ENCODE peak calls at places on chromosome 15, in six cellular contexts. One of them, this sample, is unnamed.

GRCh38 chr15:63035977-63036376 is 6.6 kb upstream of the TPM1 start:
- DNase-seq in endothelial cell: no peak
- DNase-seq in fibroblast of pulmonary artery: no peak
- DNase-seq in upper lobe of left lung: no peak
- DNase-seq in GM13976: no peak
- DNase-seq in HFFc6: no peak
- DNase-seq in this sample: no peak

GRCh38 chr15:52790166-52790708 is at the start of gene ONECUT1:
- DNase-seq in fibroblast of pulmonary artery: peak
- DNase-seq in GM13976: peak
- DNase-seq in endothelial cell: peak
- DNase-seq in upper lobe of left lung: peak
- DNase-seq in HFFc6: peak
- DNase-seq in this sample: peak

GRCh38 chr15:99467338-99467720 is 98.5 kb upstream of the MEF2A start:
- DNase-seq in GM13976: no peak
- DNase-seq in HFFc6: no peak
- DNase-seq in upper lobe of left lung: no peak
- DNase-seq in fibroblast of pulmonary artery: no peak
- DNase-seq in endothelial cell: no peak
- DNase-seq in this sample: no peak

GRCh38 chr15:99051308-99051707 is 43.7 kb upstream of the PGPEP1L start:
- DNase-seq in GM13976: no peak
- DNase-seq in endothelial cell: no peak
- DNase-seq in fibroblast of pulmonary artery: no peak
- DNase-seq in upper lobe of left lung: no peak
- DNase-seq in HFFc6: no peak
- DNase-seq in this sample: no peak

GRCh38 chr15:52113246-52113645 is 671 bp upstream of the BCL2L10 start:
- DNase-seq in endothelial cell: no peak
- DNase-seq in fibroblast of pulmonary artery: no peak
- DNase-seq in HFFc6: no peak
- DNase-seq in upper lobe of left lung: no peak
- DNase-seq in GM13976: no peak
- DNase-seq in this sample: no peak

GRCh38 chr15:45168751-45169551 is 18.8 kb downstream of the SHF start:
- DNase-seq in upper lobe of left lung: no peak
- DNase-seq in fibroblast of pulmonary artery: no peak
- DNase-seq in GM13976: no peak
- DNase-seq in endothelial cell: no peak
- DNase-seq in HFFc6: no peak
- DNase-seq in this sample: no peak

GRCh38 chr15:59296181-59296617 is 76.5 kb downstream of the MYO1E start:
- DNase-seq in HFFc6: peak
- DNase-seq in endothelial cell: no peak
- DNase-seq in fibroblast of pulmonary artery: peak
- DNase-seq in GM13976: no peak
- DNase-seq in upper lobe of left lung: no peak
- DNase-seq in this sample: no peak

GRCh38 chr15:68774120-68774519 is 46.6 kb downstream of the ANP32A start:
- DNase-seq in fibroblast of pulmonary artery: no peak
- DNase-seq in endothelial cell: no peak
- DNase-seq in HFFc6: no peak
- DNase-seq in upper lobe of left lung: no peak
- DNase-seq in GM13976: no peak
- DNase-seq in this sample: no peak

GRCh38 chr15:50415752-50416404 is 8.3 kb upstream of the USP8 start:
- DNase-seq in endothelial cell: no peak
- DNase-seq in upper lobe of left lung: no peak
- DNase-seq in GM13976: no peak
- DNase-seq in fibroblast of pulmonary artery: peak
- DNase-seq in HFFc6: peak
- DNase-seq in this sample: no peak

GRCh38 chr15:22885105-22885504 is 46.6 kb downstream of the NIPA2 start:
- DNase-seq in upper lobe of left lung: no peak
- DNase-seq in endothelial cell: no peak
- DNase-seq in fibroblast of pulmonary artery: no peak
- DNase-seq in GM13976: no peak
- DNase-seq in HFFc6: no peak
- DNase-seq in this sample: no peak

DNA sequence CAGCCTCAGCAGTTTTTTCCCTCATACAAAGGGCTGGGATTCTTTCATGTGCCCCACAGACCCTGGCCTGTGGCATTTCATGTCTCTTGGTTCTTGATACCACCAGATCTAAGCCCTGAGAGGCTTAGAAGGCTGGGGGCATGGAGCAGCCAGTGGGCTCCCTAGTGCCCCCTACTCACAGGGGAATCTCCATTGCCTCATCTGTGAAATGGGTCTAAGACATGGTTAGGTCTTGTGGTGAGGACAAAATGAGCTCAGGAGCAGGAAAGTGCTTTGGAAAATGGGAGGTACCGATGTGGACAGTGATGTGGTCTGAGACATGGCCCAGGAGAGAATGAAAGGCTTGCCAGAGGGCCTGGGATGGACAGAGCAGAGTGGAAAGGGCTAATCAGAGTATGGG is 94.3 kb downstream of the SMAD6 start:
- DNase-seq in endothelial cell: no peak
- DNase-seq in HFFc6: no peak
- DNase-seq in GM13976: no peak
- DNase-seq in fibroblast of pulmonary artery: no peak
- DNase-seq in upper lobe of left lung: no peak
- DNase-seq in this sample: no peak
- TF ChIP-seq CTCF in endothelial cell: no peak
- TF ChIP-seq CTCF in HFFc6: no peak
- TF ChIP-seq CTCF in GM13976: no peak
- TF ChIP-seq CTCF in fibroblast of pulmonary artery: no peak
- TF ChIP-seq CTCF in upper lobe of left lung: no peak
- TF ChIP-seq CTCF in this sample: no peak

GRCh38 chr15:29938701-29939340 is 116.6 kb upstream of the TJP1 start:
- DNase-seq in endothelial cell: peak
- DNase-seq in HFFc6: no peak
- DNase-seq in fibroblast of pulmonary artery: no peak
- DNase-seq in upper lobe of left lung: no peak
- DNase-seq in GM13976: no peak
- DNase-seq in this sample: no peak
- TF ChIP-seq CTCF in endothelial cell: no peak
- TF ChIP-seq CTCF in HFFc6: peak
- TF ChIP-seq CTCF in fibroblast of pulmonary artery: peak
- TF ChIP-seq CTCF in upper lobe of left lung: peak
- TF ChIP-seq CTCF in GM13976: no peak
- TF ChIP-seq CTCF in this sample: no peak

DNA sequence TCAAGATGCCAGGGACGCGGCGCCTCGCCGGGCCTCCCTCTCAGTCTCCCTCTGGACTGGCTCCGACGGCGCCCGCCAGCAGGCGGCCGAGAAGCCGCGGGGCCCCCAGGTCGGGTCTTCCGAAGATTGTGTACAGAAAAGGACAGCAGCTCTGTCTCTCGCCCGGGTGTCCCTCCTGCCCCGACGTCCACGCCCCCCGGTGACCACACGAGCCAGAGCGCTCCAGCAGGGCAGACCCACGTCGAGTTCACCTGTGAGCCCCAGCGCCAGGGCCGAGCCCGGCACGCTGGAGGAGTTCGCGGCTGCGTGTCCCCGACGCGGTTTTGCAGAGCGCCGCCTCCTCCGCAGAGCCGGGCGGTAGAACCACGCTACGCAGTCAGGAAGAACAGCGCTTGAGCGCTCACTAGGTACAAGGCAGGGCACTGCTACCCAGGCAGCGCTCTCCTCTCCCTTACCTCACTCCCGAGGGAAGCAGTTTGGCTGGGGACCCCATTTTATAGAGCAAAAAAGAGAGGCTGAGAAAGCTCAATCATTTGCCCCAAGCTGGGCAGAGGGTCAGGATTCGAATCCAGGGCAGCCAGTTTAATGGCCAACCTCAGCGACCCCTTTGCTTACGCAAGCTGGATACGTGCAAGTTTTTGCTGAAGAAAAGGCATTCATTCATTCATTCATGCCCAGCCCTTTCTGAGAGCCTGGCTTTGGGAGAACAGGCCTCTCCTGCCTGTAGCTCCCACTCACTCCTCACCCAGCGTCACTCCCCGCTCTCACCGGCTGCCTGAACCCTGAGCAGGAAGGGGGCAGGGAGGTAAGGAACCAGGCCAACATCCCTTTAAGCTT is 3.0 kb upstream of the TLE3 start:
- DNase-seq in GM13976: peak
- DNase-seq in endothelial cell: peak
- DNase-seq in fibroblast of pulmonary artery: peak
- DNase-seq in upper lobe of left lung: peak
- DNase-seq in HFFc6: no peak
- DNase-seq in this sample: peak
- TF ChIP-seq CTCF in GM13976: peak
- TF ChIP-seq CTCF in endothelial cell: peak
- TF ChIP-seq CTCF in fibroblast of pulmonary artery: peak
- TF ChIP-seq CTCF in upper lobe of left lung: peak
- TF ChIP-seq CTCF in HFFc6: peak
- TF ChIP-seq CTCF in this sample: peak

GRCh38 chr15:90716976-90717821 is at the start of gene BLM:
- DNase-seq in endothelial cell: peak
- DNase-seq in GM13976: peak
- DNase-seq in fibroblast of pulmonary artery: peak
- DNase-seq in upper lobe of left lung: peak
- DNase-seq in HFFc6: peak
- DNase-seq in this sample: peak
- TF ChIP-seq CTCF in endothelial cell: peak
- TF ChIP-seq CTCF in GM13976: no peak
- TF ChIP-seq CTCF in fibroblast of pulmonary artery: peak
- TF ChIP-seq CTCF in upper lobe of left lung: no peak
- TF ChIP-seq CTCF in HFFc6: peak
- TF ChIP-seq CTCF in this sample: no peak

GRCh38 chr15:29740692-29741311 is 81.5 kb downstream of the TJP1 start:
- DNase-seq in fibroblast of pulmonary artery: no peak
- DNase-seq in GM13976: no peak
- DNase-seq in HFFc6: no peak
- DNase-seq in endothelial cell: no peak
- DNase-seq in upper lobe of left lung: no peak
- DNase-seq in this sample: no peak
- TF ChIP-seq CTCF in fibroblast of pulmonary artery: peak
- TF ChIP-seq CTCF in GM13976: peak
- TF ChIP-seq CTCF in HFFc6: peak
- TF ChIP-seq CTCF in endothelial cell: no peak
- TF ChIP-seq CTCF in upper lobe of left lung: no peak
- TF ChIP-seq CTCF in this sample: peak

GRCh38 chr15:39646425-39646824 is 65.5 kb downstream of the THBS1 start:
- DNase-seq in endothelial cell: no peak
- DNase-seq in fibroblast of pulmonary artery: no peak
- DNase-seq in upper lobe of left lung: no peak
- DNase-seq in HFFc6: no peak
- DNase-seq in GM13976: no peak
- DNase-seq in this sample: no peak

GRCh38 chr15:39645138-39645975 is 64.5 kb downstream of the THBS1 start:
- DNase-seq in fibroblast of pulmonary artery: no peak
- DNase-seq in upper lobe of left lung: peak
- DNase-seq in endothelial cell: no peak
- DNase-seq in HFFc6: no peak
- DNase-seq in GM13976: no peak
- DNase-seq in this sample: no peak

GRCh38 chr15:39643747-39644520 is 63.1 kb downstream of the THBS1 start:
- DNase-seq in GM13976: no peak
- DNase-seq in fibroblast of pulmonary artery: no peak
- DNase-seq in upper lobe of left lung: no peak
- DNase-seq in HFFc6: no peak
- DNase-seq in endothelial cell: no peak
- DNase-seq in this sample: no peak

GRCh38 chr15:39642011-39642640 is 61.2 kb downstream of the THBS1 start:
- DNase-seq in HFFc6: peak
- DNase-seq in GM13976: no peak
- DNase-seq in endothelial cell: no peak
- DNase-seq in upper lobe of left lung: no peak
- DNase-seq in fibroblast of pulmonary artery: peak
- DNase-seq in this sample: no peak

GRCh38 chr15:39645976-39646257 is 65.0 kb downstream of the THBS1 start:
- DNase-seq in endothelial cell: no peak
- DNase-seq in GM13976: no peak
- DNase-seq in upper lobe of left lung: no peak
- DNase-seq in fibroblast of pulmonary artery: no peak
- DNase-seq in HFFc6: no peak
- DNase-seq in this sample: no peak
- TF ChIP-seq CTCF in endothelial cell: no peak
- TF ChIP-seq CTCF in GM13976: no peak
- TF ChIP-seq CTCF in upper lobe of left lung: no peak
- TF ChIP-seq CTCF in fibroblast of pulmonary artery: no peak
- TF ChIP-seq CTCF in HFFc6: no peak
- TF ChIP-seq CTCF in this sample: no peak

GRCh38 chr15:80749589-80749988 is 29.6 kb upstream of the CEMIP start:
- DNase-seq in endothelial cell: no peak
- DNase-seq in fibroblast of pulmonary artery: no peak
- DNase-seq in GM13976: no peak
- DNase-seq in HFFc6: peak
- DNase-seq in upper lobe of left lung: no peak
- DNase-seq in this sample: no peak

GRCh38 chr15:80744826-80745225 is 34.3 kb upstream of the CEMIP start:
- DNase-seq in endothelial cell: no peak
- DNase-seq in upper lobe of left lung: no peak
- DNase-seq in GM13976: no peak
- DNase-seq in HFFc6: peak
- DNase-seq in fibroblast of pulmonary artery: peak
- DNase-seq in this sample: no peak

GRCh38 chr15:80745888-80746287 is 33.3 kb upstream of the CEMIP start:
- DNase-seq in fibroblast of pulmonary artery: no peak
- DNase-seq in HFFc6: no peak
- DNase-seq in GM13976: no peak
- DNase-seq in endothelial cell: no peak
- DNase-seq in upper lobe of left lung: no peak
- DNase-seq in this sample: no peak

GRCh38 chr15:80744411-80744810 is 34.8 kb upstream of the CEMIP start:
- DNase-seq in endothelial cell: no peak
- DNase-seq in fibroblast of pulmonary artery: no peak
- DNase-seq in GM13976: no peak
- DNase-seq in HFFc6: no peak
- DNase-seq in upper lobe of left lung: no peak
- DNase-seq in this sample: no peak

DNA sequence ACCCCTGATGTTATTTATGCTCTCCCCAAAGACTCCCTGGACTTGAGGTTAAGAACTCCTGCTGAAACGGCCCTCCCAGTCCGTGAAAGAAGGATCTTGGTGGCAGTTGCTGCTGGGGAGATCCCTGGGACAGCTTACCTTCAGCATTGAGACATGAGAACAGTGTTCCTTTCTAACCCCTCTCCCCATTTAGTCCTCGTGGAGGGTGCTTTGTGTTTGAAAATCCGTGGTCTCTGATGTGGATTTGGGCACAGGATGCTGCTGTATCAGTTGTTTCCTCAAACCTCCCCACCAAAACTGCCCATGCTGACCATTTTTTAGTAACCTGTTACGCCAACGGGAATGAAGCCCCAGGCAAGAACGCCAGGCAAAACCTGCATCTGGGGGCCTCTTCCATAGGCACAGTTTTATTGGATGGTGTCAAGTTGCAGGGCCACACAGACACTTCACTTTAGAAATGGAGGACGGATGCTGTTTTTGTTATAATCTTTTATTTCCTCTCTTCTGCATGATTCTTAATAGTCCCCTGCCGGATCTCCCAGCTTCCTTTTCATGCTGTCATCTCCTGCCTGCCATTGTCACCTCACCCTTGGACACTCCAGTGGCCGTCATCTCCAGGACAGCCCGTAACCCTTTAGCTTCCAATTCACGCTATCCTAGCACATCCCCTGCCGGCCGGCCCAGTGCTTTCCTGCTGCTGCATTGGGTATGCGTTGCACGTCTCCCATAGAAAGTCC is 31.7 kb upstream of the CEMIP start:
- DNase-seq in fibroblast of pulmonary artery: no peak
- DNase-seq in GM13976: no peak
- DNase-seq in endothelial cell: no peak
- DNase-seq in upper lobe of left lung: peak
- DNase-seq in HFFc6: no peak
- DNase-seq in this sample: no peak
- TF ChIP-seq CTCF in fibroblast of pulmonary artery: peak
- TF ChIP-seq CTCF in GM13976: no peak
- TF ChIP-seq CTCF in endothelial cell: no peak
- TF ChIP-seq CTCF in upper lobe of left lung: no peak
- TF ChIP-seq CTCF in HFFc6: no peak
- TF ChIP-seq CTCF in this sample: no peak

This sample was measured in GM13977.